ENCODE peak calls at places on chromosomes 5 and 9, in nine cellular contexts. U is fibroblast of lung, Q is GM23248, M is H1, O is colonic mucosa, J is endothelial cell of umbilical vein, A is neural progenitor cell, T is neuronal stem cell, G is SK-N-SH. K is an unnamed sample.

GRCh38 chr5:132094393-132095076 is 20.9 kb downstream of the CSF2 start:
- DNase-seq in U (peak; percentile 98), Q (peak; percentile 98), M (no peak), O (no peak), J (peak; percentile 60), A (no peak), T (no peak), G (no peak), K (peak; percentile 72)

GRCh38 chr5:9156282-9156681 is 389.6 kb downstream of the SEMA5A start:
- DNase-seq in U (peak; percentile 45), Q (peak; percentile 77), M (peak; percentile 10), O (no peak), J (no peak), A (peak; percentile 74), T (no peak), G (peak; percentile 50), K (peak; percentile 88)

GRCh38 chr5:87029951-87030350 is 237.7 kb upstream of the RASA1 start:
- DNase-seq in U (no peak), Q (no peak), M (no peak), O (no peak), J (no peak), A (no peak), T (no peak), G (no peak), K (no peak)

GRCh38 chr5:157459715-157460599 is at the start of gene NIPAL4:
- DNase-seq in U (no peak), Q (peak; percentile 48), M (no peak), O (no peak), J (no peak), A (peak; percentile 55), T (no peak), G (peak; percentile 77), K (peak; percentile 63)

GRCh38 chr5:72197393-72197792 is 90.1 kb downstream of the MAP1B start:
- DNase-seq in U (no peak), Q (no peak), M (no peak), O (no peak), J (no peak), A (no peak), T (no peak), G (no peak), K (no peak)

GRCh38 chr9:121725008-121725795 is 73.8 kb downstream of the DAB2IP start:
- DNase-seq in U (peak; percentile 99), Q (peak; percentile 100), M (no peak), O (peak; percentile 70), J (peak; percentile 97), A (no peak), T (no peak), G (no peak), K (peak; percentile 88)

GRCh38 chr5:176396330-176396729 is 7.8 kb downstream of the HIGD2A start:
- DNase-seq in U (no peak), Q (no peak), M (no peak), O (no peak), J (no peak), A (no peak), T (no peak), G (peak; percentile 49), K (no peak)

GRCh38 chr5:174910245-174910737 is 185.9 kb downstream of the MSX2 start:
- DNase-seq in U (peak; percentile 27), Q (peak; percentile 62), M (peak; percentile 59), O (peak; percentile 58), J (peak; percentile 3), A (peak; percentile 78), T (peak; percentile 67), G (peak; percentile 90), K (peak; percentile 77)

GRCh38 chr5:51632794-51633193 is 249.5 kb downstream of the ISL1 start:
- DNase-seq in U (peak; percentile 2), Q (no peak), M (no peak), O (no peak), J (peak; percentile 11), A (no peak), T (no peak), G (no peak), K (no peak)

GRCh38 chr5:1670342-1670741 is 129.3 kb downstream of the MRPL36 start:
- DNase-seq in U (peak; percentile 32), Q (peak; percentile 68), M (no peak), O (no peak), J (no peak), A (no peak), T (no peak), G (no peak), K (no peak)

GRCh38 chr5:178590141-178590923 is at the start of gene COL23A1:
- DNase-seq in U (peak; percentile 60), Q (peak; percentile 65), M (no peak), O (peak; percentile 36), J (peak; percentile 55), A (peak; percentile 90), T (peak; percentile 62), G (peak; percentile 90), K (peak; percentile 66)

GRCh38 chr9:79195904-79196303 is 375.9 kb upstream of the TLE4 start:
- DNase-seq in U (peak; percentile 89), Q (peak; percentile 85), M (no peak), O (no peak), J (no peak), A (no peak), T (no peak), G (no peak), K (peak; percentile 90)

GRCh38 chr5:116375926-116376325 is 198.7 kb downstream of the SEMA6A start:
- DNase-seq in U (no peak), Q (no peak), M (no peak), O (no peak), J (peak; percentile 57), A (no peak), T (no peak), G (no peak), K (no peak)

GRCh38 chr9:347667-348292 is 133.1 kb downstream of the DOCK8 start:
- DNase-seq in U (peak; percentile 24), Q (peak; percentile 55), M (no peak), O (no peak), J (peak; percentile 37), A (peak; percentile 46), T (peak; percentile 5), G (peak; percentile 5), K (peak; percentile 71)

GRCh38 chr9:134442486-134443168 is 116.4 kb downstream of the RXRA start:
- DNase-seq in U (peak; percentile 23), Q (peak; percentile 86), M (no peak), O (no peak), J (no peak), A (peak; percentile 51), T (no peak), G (peak; percentile 72), K (peak; percentile 73)

GRCh38 chr5:151150484-151151262 is 6.9 kb downstream of the ANXA6 start:
- DNase-seq in U (peak; percentile 21), Q (peak; percentile 63), M (no peak), O (peak; percentile 39), J (peak; percentile 38), A (peak; percentile 33), T (no peak), G (peak; percentile 42), K (peak; percentile 68)

GRCh38 chr5:98872679-98873078 is 56.1 kb downstream of the CHD1 start:
- DNase-seq in U (peak; percentile 50), Q (peak; percentile 64), M (no peak), O (no peak), J (no peak), A (no peak), T (no peak), G (no peak), K (peak; percentile 4)

GRCh38 chr5:177303121-177303924 is at the start of the genes PRELID1 and RAB24:
- DNase-seq in U (peak; percentile 79), Q (peak; percentile 97), M (no peak), O (peak; percentile 90), J (peak; percentile 84), A (peak; percentile 97), T (peak; percentile 84), G (peak; percentile 98), K (peak; percentile 97)

GRCh38 chr5:122014232-122014940 is 52.6 kb downstream of the SRFBP1 start:
- DNase-seq in U (no peak), Q (peak; percentile 59), M (no peak), O (no peak), J (no peak), A (no peak), T (no peak), G (no peak), K (no peak)

GRCh38 chr5:97494465-97494864 is 311.4 kb upstream of the RIOK2 start:
- DNase-seq in U (no peak), Q (no peak), M (no peak), O (no peak), J (no peak), A (no peak), T (no peak), G (no peak), K (no peak)

GRCh38 chr9:73156593-73157187 is 5.0 kb downstream of the ANXA1 start:
- DNase-seq in U (no peak), Q (no peak), M (no peak), O (no peak), J (no peak), A (no peak), T (no peak), G (no peak), K (no peak)

GRCh38 chr9:73079326-73079725 is 72.3 kb upstream of the ANXA1 start:
- DNase-seq in U (peak; percentile 5), Q (no peak), M (no peak), O (no peak), J (no peak), A (no peak), T (no peak), G (no peak), K (no peak)

GRCh38 chr5:149615976-149616375 is 34.7 kb downstream of the ARHGEF37 start:
- DNase-seq in U (no peak), Q (no peak), M (no peak), O (no peak), J (no peak), A (no peak), T (no peak), G (no peak), K (no peak)
- H3K9ac ChIP-seq in U (no peak overlapping the region), Q (no peak overlapping the region), M (no peak overlapping the region), O (no peak overlapping the region), J (no peak overlapping the region), A (no peak overlapping the region), T (no peak overlapping the region), G (no peak overlapping the region), K (peak overlapping the region; percentile 5)

GRCh38 chr5:10863763-10864383 is 102.8 kb upstream of the DAP start:
- DNase-seq in U (peak; percentile 37), Q (peak; percentile 64), M (peak; percentile 44), O (peak; percentile 61), J (peak; percentile 37), A (peak; percentile 65), T (peak; percentile 43), G (peak; percentile 76), K (peak; percentile 50)
- H3K9ac ChIP-seq in U (no peak overlapping the region), Q (no peak overlapping the region), M (no peak overlapping the region), O (no peak overlapping the region), J (no peak overlapping the region), A (no peak overlapping the region), T (no peak overlapping the region), G (no peak overlapping the region), K (no peak overlapping the region)

DNA sequence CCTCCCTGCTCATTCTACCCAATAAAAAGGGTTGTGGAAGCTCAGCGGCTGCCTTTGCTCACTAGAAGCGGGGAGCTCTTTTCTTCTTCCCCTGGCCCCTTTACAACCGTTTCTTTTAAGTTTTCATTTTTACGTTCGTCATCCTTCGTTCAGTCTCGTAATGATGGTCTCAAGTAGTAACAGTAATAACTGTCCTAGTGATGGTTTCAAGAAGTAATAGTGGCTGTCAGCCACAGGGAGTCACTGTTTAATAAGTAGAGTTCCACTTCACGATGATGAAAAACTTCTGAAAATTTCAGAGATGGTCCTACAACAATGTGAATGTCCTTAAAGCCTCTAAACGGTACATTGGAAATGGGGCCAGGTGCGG is 6.2 kb downstream of the UGT3A2 start:
- DNase-seq in U (no peak), Q (peak; percentile 61), M (no peak), O (no peak), J (no peak), A (no peak), T (no peak), G (no peak), K (peak; percentile 44)
- H3K9ac ChIP-seq in U (no peak overlapping the region), Q (no peak overlapping the region), M (no peak overlapping the region), O (no peak overlapping the region), J (no peak overlapping the region), A (no peak overlapping the region), T (no peak overlapping the region), G (no peak overlapping the region), K (no peak overlapping the region)

GRCh38 chr9:81610739-81611107 is 78.6 kb downstream of the TLE1 start:
- DNase-seq in U (no peak), Q (no peak), M (no peak), O (no peak), J (no peak), A (no peak), T (no peak), G (no peak), K (no peak)
- H3K9ac ChIP-seq in U (no peak overlapping the region), Q (no peak overlapping the region), M (no peak overlapping the region), O (no peak overlapping the region), J (no peak overlapping the region), A (no peak overlapping the region), T (no peak overlapping the region), G (no peak overlapping the region), K (no peak overlapping the region)

K was measured in adipocyte.